ENCODE peak calls at places on chromosomes 1 and 21, in six cellular contexts. One of them, this sample, is unnamed.

GRCh38 chr1:242004751-242005495 is 6.0 kb upstream of the MAP1LC3C start:
- ATAC-seq in activated naive CD8-positive, alpha-beta T cell treated with anti-CD3 and anti-CD28 coated beads, Interleukin-2, amount 10 ng/mL, durations not matched to agents 7 days and 5 days: no peak
- ATAC-seq in stimulated activated naive CD8-positive, alpha-beta T cell treated with anti-CD3 and anti-CD28 coated beads, Interleukin-15, Interleukin-2, amounts not matched to agents 100 U/mL and 50 U/mL, for 24 hours: no peak
- ATAC-seq in sciatic nerve: peak
- ATAC-seq in aorta: no peak
- ATAC-seq in pancreas: no peak
- ATAC-seq in this sample: no peak

GRCh38 chr1:58572691-58573090 is 4.4 kb downstream of the TACSTD2 start:
- ATAC-seq in activated naive CD8-positive, alpha-beta T cell treated with anti-CD3 and anti-CD28 coated beads, Interleukin-2, amount 10 ng/mL, durations not matched to agents 7 days and 5 days: no peak
- ATAC-seq in stimulated activated naive CD8-positive, alpha-beta T cell treated with anti-CD3 and anti-CD28 coated beads, Interleukin-15, Interleukin-2, amounts not matched to agents 100 U/mL and 50 U/mL, for 24 hours: no peak
- ATAC-seq in sciatic nerve: no peak
- ATAC-seq in aorta: no peak
- ATAC-seq in pancreas: no peak
- ATAC-seq in this sample: no peak

GRCh38 chr1:200075938-200076546 is 48.5 kb downstream of the NR5A2 start:
- ATAC-seq in activated naive CD8-positive, alpha-beta T cell treated with anti-CD3 and anti-CD28 coated beads, Interleukin-2, amount 10 ng/mL, durations not matched to agents 7 days and 5 days: no peak
- ATAC-seq in stimulated activated naive CD8-positive, alpha-beta T cell treated with anti-CD3 and anti-CD28 coated beads, Interleukin-15, Interleukin-2, amounts not matched to agents 100 U/mL and 50 U/mL, for 24 hours: no peak
- ATAC-seq in sciatic nerve: peak
- ATAC-seq in aorta: no peak
- ATAC-seq in pancreas: peak
- ATAC-seq in this sample: no peak

GRCh38 chr1:186839077-186839400 is 10.3 kb downstream of the PLA2G4A start:
- ATAC-seq in activated naive CD8-positive, alpha-beta T cell treated with anti-CD3 and anti-CD28 coated beads, Interleukin-2, amount 10 ng/mL, durations not matched to agents 7 days and 5 days: no peak
- ATAC-seq in stimulated activated naive CD8-positive, alpha-beta T cell treated with anti-CD3 and anti-CD28 coated beads, Interleukin-15, Interleukin-2, amounts not matched to agents 100 U/mL and 50 U/mL, for 24 hours: no peak
- ATAC-seq in sciatic nerve: peak
- ATAC-seq in aorta: peak
- ATAC-seq in pancreas: no peak
- ATAC-seq in this sample: no peak

GRCh38 chr1:156259805-156260204 is 11.9 kb upstream of the PAQR6 start:
- ATAC-seq in activated naive CD8-positive, alpha-beta T cell treated with anti-CD3 and anti-CD28 coated beads, Interleukin-2, amount 10 ng/mL, durations not matched to agents 7 days and 5 days: no peak
- ATAC-seq in stimulated activated naive CD8-positive, alpha-beta T cell treated with anti-CD3 and anti-CD28 coated beads, Interleukin-15, Interleukin-2, amounts not matched to agents 100 U/mL and 50 U/mL, for 24 hours: no peak
- ATAC-seq in sciatic nerve: no peak
- ATAC-seq in aorta: no peak
- ATAC-seq in pancreas: no peak
- ATAC-seq in this sample: no peak

GRCh38 chr1:221636967-221637366 is 104.9 kb downstream of the DUSP10 start:
- ATAC-seq in activated naive CD8-positive, alpha-beta T cell treated with anti-CD3 and anti-CD28 coated beads, Interleukin-2, amount 10 ng/mL, durations not matched to agents 7 days and 5 days: no peak
- ATAC-seq in stimulated activated naive CD8-positive, alpha-beta T cell treated with anti-CD3 and anti-CD28 coated beads, Interleukin-15, Interleukin-2, amounts not matched to agents 100 U/mL and 50 U/mL, for 24 hours: no peak
- ATAC-seq in sciatic nerve: peak
- ATAC-seq in aorta: peak
- ATAC-seq in pancreas: no peak
- ATAC-seq in this sample: no peak

GRCh38 chr21:38409907-38410306 is 88.4 kb downstream of the ERG start:
- ATAC-seq in activated naive CD8-positive, alpha-beta T cell treated with anti-CD3 and anti-CD28 coated beads, Interleukin-2, amount 10 ng/mL, durations not matched to agents 7 days and 5 days: no peak
- ATAC-seq in stimulated activated naive CD8-positive, alpha-beta T cell treated with anti-CD3 and anti-CD28 coated beads, Interleukin-15, Interleukin-2, amounts not matched to agents 100 U/mL and 50 U/mL, for 24 hours: no peak
- ATAC-seq in sciatic nerve: no peak
- ATAC-seq in aorta: no peak
- ATAC-seq in pancreas: no peak
- ATAC-seq in this sample: no peak

GRCh38 chr1:240618946-240619345 is 7.0 kb upstream of the GREM2 start:
- ATAC-seq in activated naive CD8-positive, alpha-beta T cell treated with anti-CD3 and anti-CD28 coated beads, Interleukin-2, amount 10 ng/mL, durations not matched to agents 7 days and 5 days: no peak
- ATAC-seq in stimulated activated naive CD8-positive, alpha-beta T cell treated with anti-CD3 and anti-CD28 coated beads, Interleukin-15, Interleukin-2, amounts not matched to agents 100 U/mL and 50 U/mL, for 24 hours: no peak
- ATAC-seq in sciatic nerve: no peak
- ATAC-seq in aorta: no peak
- ATAC-seq in pancreas: no peak
- ATAC-seq in this sample: peak

GRCh38 chr1:61460230-61460629 is 264.7 kb downstream of the TM2D1 start:
- ATAC-seq in activated naive CD8-positive, alpha-beta T cell treated with anti-CD3 and anti-CD28 coated beads, Interleukin-2, amount 10 ng/mL, durations not matched to agents 7 days and 5 days: no peak
- ATAC-seq in stimulated activated naive CD8-positive, alpha-beta T cell treated with anti-CD3 and anti-CD28 coated beads, Interleukin-15, Interleukin-2, amounts not matched to agents 100 U/mL and 50 U/mL, for 24 hours: no peak
- ATAC-seq in sciatic nerve: no peak
- ATAC-seq in aorta: no peak
- ATAC-seq in pancreas: no peak
- ATAC-seq in this sample: no peak

GRCh38 chr1:43348343-43348808 is 10.4 kb upstream of the CDC20 start:
- ATAC-seq in activated naive CD8-positive, alpha-beta T cell treated with anti-CD3 and anti-CD28 coated beads, Interleukin-2, amount 10 ng/mL, durations not matched to agents 7 days and 5 days: no peak
- ATAC-seq in stimulated activated naive CD8-positive, alpha-beta T cell treated with anti-CD3 and anti-CD28 coated beads, Interleukin-15, Interleukin-2, amounts not matched to agents 100 U/mL and 50 U/mL, for 24 hours: no peak
- ATAC-seq in sciatic nerve: peak
- ATAC-seq in aorta: peak
- ATAC-seq in pancreas: peak
- ATAC-seq in this sample: no peak

GRCh38 chr1:22814176-22815042 is 103.8 kb downstream of the EPHB2 start:
- ATAC-seq in activated naive CD8-positive, alpha-beta T cell treated with anti-CD3 and anti-CD28 coated beads, Interleukin-2, amount 10 ng/mL, durations not matched to agents 7 days and 5 days: no peak
- ATAC-seq in stimulated activated naive CD8-positive, alpha-beta T cell treated with anti-CD3 and anti-CD28 coated beads, Interleukin-15, Interleukin-2, amounts not matched to agents 100 U/mL and 50 U/mL, for 24 hours: no peak
- ATAC-seq in sciatic nerve: peak
- ATAC-seq in aorta: peak
- ATAC-seq in pancreas: peak
- ATAC-seq in this sample: no peak

GRCh38 chr1:36239941-36240637 is 15.8 kb downstream of the THRAP3 start:
- ATAC-seq in activated naive CD8-positive, alpha-beta T cell treated with anti-CD3 and anti-CD28 coated beads, Interleukin-2, amount 10 ng/mL, durations not matched to agents 7 days and 5 days: no peak
- ATAC-seq in stimulated activated naive CD8-positive, alpha-beta T cell treated with anti-CD3 and anti-CD28 coated beads, Interleukin-15, Interleukin-2, amounts not matched to agents 100 U/mL and 50 U/mL, for 24 hours: no peak
- ATAC-seq in sciatic nerve: peak
- ATAC-seq in aorta: peak
- ATAC-seq in pancreas: peak
- ATAC-seq in this sample: no peak

GRCh38 chr21:37374026-37374425 is 7.5 kb downstream of the DYRK1A start:
- ATAC-seq in activated naive CD8-positive, alpha-beta T cell treated with anti-CD3 and anti-CD28 coated beads, Interleukin-2, amount 10 ng/mL, durations not matched to agents 7 days and 5 days: no peak
- ATAC-seq in stimulated activated naive CD8-positive, alpha-beta T cell treated with anti-CD3 and anti-CD28 coated beads, Interleukin-15, Interleukin-2, amounts not matched to agents 100 U/mL and 50 U/mL, for 24 hours: no peak
- ATAC-seq in sciatic nerve: no peak
- ATAC-seq in aorta: no peak
- ATAC-seq in pancreas: no peak
- ATAC-seq in this sample: no peak

GRCh38 chr1:21937372-21938121 is 437 bp upstream of the HSPG2 start:
- ATAC-seq in activated naive CD8-positive, alpha-beta T cell treated with anti-CD3 and anti-CD28 coated beads, Interleukin-2, amount 10 ng/mL, durations not matched to agents 7 days and 5 days: peak
- ATAC-seq in stimulated activated naive CD8-positive, alpha-beta T cell treated with anti-CD3 and anti-CD28 coated beads, Interleukin-15, Interleukin-2, amounts not matched to agents 100 U/mL and 50 U/mL, for 24 hours: peak
- ATAC-seq in sciatic nerve: peak
- ATAC-seq in aorta: peak
- ATAC-seq in pancreas: peak
- ATAC-seq in this sample: peak

GRCh38 chr1:178066904-178067531 is 26.9 kb upstream of the RASAL2 start:
- ATAC-seq in activated naive CD8-positive, alpha-beta T cell treated with anti-CD3 and anti-CD28 coated beads, Interleukin-2, amount 10 ng/mL, durations not matched to agents 7 days and 5 days: no peak
- ATAC-seq in stimulated activated naive CD8-positive, alpha-beta T cell treated with anti-CD3 and anti-CD28 coated beads, Interleukin-15, Interleukin-2, amounts not matched to agents 100 U/mL and 50 U/mL, for 24 hours: no peak
- ATAC-seq in sciatic nerve: no peak
- ATAC-seq in aorta: no peak
- ATAC-seq in pancreas: no peak
- ATAC-seq in this sample: no peak

GRCh38 chr1:202106340-202107284 is 16.1 kb upstream of the GPR37L1 start:
- ATAC-seq in activated naive CD8-positive, alpha-beta T cell treated with anti-CD3 and anti-CD28 coated beads, Interleukin-2, amount 10 ng/mL, durations not matched to agents 7 days and 5 days: no peak
- ATAC-seq in stimulated activated naive CD8-positive, alpha-beta T cell treated with anti-CD3 and anti-CD28 coated beads, Interleukin-15, Interleukin-2, amounts not matched to agents 100 U/mL and 50 U/mL, for 24 hours: no peak
- ATAC-seq in sciatic nerve: peak
- ATAC-seq in aorta: peak
- ATAC-seq in pancreas: peak
- ATAC-seq in this sample: no peak

GRCh38 chr1:31371560-31371959 is 1.3 kb downstream of the FABP3 start:
- ATAC-seq in activated naive CD8-positive, alpha-beta T cell treated with anti-CD3 and anti-CD28 coated beads, Interleukin-2, amount 10 ng/mL, durations not matched to agents 7 days and 5 days: no peak
- ATAC-seq in stimulated activated naive CD8-positive, alpha-beta T cell treated with anti-CD3 and anti-CD28 coated beads, Interleukin-15, Interleukin-2, amounts not matched to agents 100 U/mL and 50 U/mL, for 24 hours: no peak
- ATAC-seq in sciatic nerve: no peak
- ATAC-seq in aorta: no peak
- ATAC-seq in pancreas: no peak
- ATAC-seq in this sample: no peak

GRCh38 chr1:81424056-81424455 is 376.7 kb upstream of the ADGRL2 start:
- ATAC-seq in activated naive CD8-positive, alpha-beta T cell treated with anti-CD3 and anti-CD28 coated beads, Interleukin-2, amount 10 ng/mL, durations not matched to agents 7 days and 5 days: no peak
- ATAC-seq in stimulated activated naive CD8-positive, alpha-beta T cell treated with anti-CD3 and anti-CD28 coated beads, Interleukin-15, Interleukin-2, amounts not matched to agents 100 U/mL and 50 U/mL, for 24 hours: no peak
- ATAC-seq in sciatic nerve: no peak
- ATAC-seq in aorta: no peak
- ATAC-seq in pancreas: no peak
- ATAC-seq in this sample: no peak

GRCh38 chr1:62436039-62436465 is 797 bp upstream of the USP1 start:
- ATAC-seq in activated naive CD8-positive, alpha-beta T cell treated with anti-CD3 and anti-CD28 coated beads, Interleukin-2, amount 10 ng/mL, durations not matched to agents 7 days and 5 days: no peak
- ATAC-seq in stimulated activated naive CD8-positive, alpha-beta T cell treated with anti-CD3 and anti-CD28 coated beads, Interleukin-15, Interleukin-2, amounts not matched to agents 100 U/mL and 50 U/mL, for 24 hours: no peak
- ATAC-seq in sciatic nerve: peak
- ATAC-seq in aorta: peak
- ATAC-seq in pancreas: peak
- ATAC-seq in this sample: peak

GRCh38 chr1:226568077-226568831 is 19.7 kb downstream of the STUM start:
- ATAC-seq in activated naive CD8-positive, alpha-beta T cell treated with anti-CD3 and anti-CD28 coated beads, Interleukin-2, amount 10 ng/mL, durations not matched to agents 7 days and 5 days: no peak
- ATAC-seq in stimulated activated naive CD8-positive, alpha-beta T cell treated with anti-CD3 and anti-CD28 coated beads, Interleukin-15, Interleukin-2, amounts not matched to agents 100 U/mL and 50 U/mL, for 24 hours: no peak
- ATAC-seq in sciatic nerve: peak
- ATAC-seq in aorta: peak
- ATAC-seq in pancreas: no peak
- ATAC-seq in this sample: no peak

GRCh38 chr1:31643976-31644559 is 608 bp downstream of the PEF1 start:
- ATAC-seq in activated naive CD8-positive, alpha-beta T cell treated with anti-CD3 and anti-CD28 coated beads, Interleukin-2, amount 10 ng/mL, durations not matched to agents 7 days and 5 days: peak
- ATAC-seq in stimulated activated naive CD8-positive, alpha-beta T cell treated with anti-CD3 and anti-CD28 coated beads, Interleukin-15, Interleukin-2, amounts not matched to agents 100 U/mL and 50 U/mL, for 24 hours: peak
- ATAC-seq in sciatic nerve: no peak
- ATAC-seq in aorta: no peak
- ATAC-seq in pancreas: no peak
- ATAC-seq in this sample: peak

GRCh38 chr1:97911266-97912215 is 9.3 kb downstream of the DPYD start:
- ATAC-seq in activated naive CD8-positive, alpha-beta T cell treated with anti-CD3 and anti-CD28 coated beads, Interleukin-2, amount 10 ng/mL, durations not matched to agents 7 days and 5 days: peak
- ATAC-seq in stimulated activated naive CD8-positive, alpha-beta T cell treated with anti-CD3 and anti-CD28 coated beads, Interleukin-15, Interleukin-2, amounts not matched to agents 100 U/mL and 50 U/mL, for 24 hours: peak
- ATAC-seq in sciatic nerve: no peak
- ATAC-seq in aorta: no peak
- ATAC-seq in pancreas: no peak
- ATAC-seq in this sample: peak

GRCh38 chr1:204376919-204377799 is 17.4 kb upstream of the PLEKHA6 start:
- ATAC-seq in activated naive CD8-positive, alpha-beta T cell treated with anti-CD3 and anti-CD28 coated beads, Interleukin-2, amount 10 ng/mL, durations not matched to agents 7 days and 5 days: no peak
- ATAC-seq in stimulated activated naive CD8-positive, alpha-beta T cell treated with anti-CD3 and anti-CD28 coated beads, Interleukin-15, Interleukin-2, amounts not matched to agents 100 U/mL and 50 U/mL, for 24 hours: no peak
- ATAC-seq in sciatic nerve: peak
- ATAC-seq in aorta: peak
- ATAC-seq in pancreas: peak
- ATAC-seq in this sample: no peak

GRCh38 chr1:226691257-226691656 is 47.8 kb downstream of the ITPKB start:
- ATAC-seq in activated naive CD8-positive, alpha-beta T cell treated with anti-CD3 and anti-CD28 coated beads, Interleukin-2, amount 10 ng/mL, durations not matched to agents 7 days and 5 days: peak
- ATAC-seq in stimulated activated naive CD8-positive, alpha-beta T cell treated with anti-CD3 and anti-CD28 coated beads, Interleukin-15, Interleukin-2, amounts not matched to agents 100 U/mL and 50 U/mL, for 24 hours: peak
- ATAC-seq in sciatic nerve: no peak
- ATAC-seq in aorta: peak
- ATAC-seq in pancreas: no peak
- ATAC-seq in this sample: peak

GRCh38 chr1:94746635-94747525 is 73.3 kb upstream of the SLC44A3 start:
- ATAC-seq in activated naive CD8-positive, alpha-beta T cell treated with anti-CD3 and anti-CD28 coated beads, Interleukin-2, amount 10 ng/mL, durations not matched to agents 7 days and 5 days: no peak
- ATAC-seq in stimulated activated naive CD8-positive, alpha-beta T cell treated with anti-CD3 and anti-CD28 coated beads, Interleukin-15, Interleukin-2, amounts not matched to agents 100 U/mL and 50 U/mL, for 24 hours: no peak
- ATAC-seq in sciatic nerve: peak
- ATAC-seq in aorta: peak
- ATAC-seq in pancreas: no peak
- ATAC-seq in this sample: no peak

GRCh38 chr1:208182880-208183279 is 61.3 kb downstream of the PLXNA2 start:
- ATAC-seq in activated naive CD8-positive, alpha-beta T cell treated with anti-CD3 and anti-CD28 coated beads, Interleukin-2, amount 10 ng/mL, durations not matched to agents 7 days and 5 days: no peak
- ATAC-seq in stimulated activated naive CD8-positive, alpha-beta T cell treated with anti-CD3 and anti-CD28 coated beads, Interleukin-15, Interleukin-2, amounts not matched to agents 100 U/mL and 50 U/mL, for 24 hours: no peak
- ATAC-seq in sciatic nerve: no peak
- ATAC-seq in aorta: no peak
- ATAC-seq in pancreas: no peak
- ATAC-seq in this sample: no peak

GRCh38 chr1:168867941-168868634 is 139.1 kb upstream of the DPT start:
- ATAC-seq in activated naive CD8-positive, alpha-beta T cell treated with anti-CD3 and anti-CD28 coated beads, Interleukin-2, amount 10 ng/mL, durations not matched to agents 7 days and 5 days: peak
- ATAC-seq in stimulated activated naive CD8-positive, alpha-beta T cell treated with anti-CD3 and anti-CD28 coated beads, Interleukin-15, Interleukin-2, amounts not matched to agents 100 U/mL and 50 U/mL, for 24 hours: no peak
- ATAC-seq in sciatic nerve: no peak
- ATAC-seq in aorta: no peak
- ATAC-seq in pancreas: peak
- ATAC-seq in this sample: no peak

GRCh38 chr21:17829472-17829871 is 10.3 kb upstream of the C21orf91 start:
- ATAC-seq in activated naive CD8-positive, alpha-beta T cell treated with anti-CD3 and anti-CD28 coated beads, Interleukin-2, amount 10 ng/mL, durations not matched to agents 7 days and 5 days: no peak
- ATAC-seq in stimulated activated naive CD8-positive, alpha-beta T cell treated with anti-CD3 and anti-CD28 coated beads, Interleukin-15, Interleukin-2, amounts not matched to agents 100 U/mL and 50 U/mL, for 24 hours: no peak
- ATAC-seq in sciatic nerve: no peak
- ATAC-seq in aorta: no peak
- ATAC-seq in pancreas: no peak
- ATAC-seq in this sample: no peak

GRCh38 chr1:200883118-200883517 is 10.3 kb downstream of the GPR25 start:
- ATAC-seq in activated naive CD8-positive, alpha-beta T cell treated with anti-CD3 and anti-CD28 coated beads, Interleukin-2, amount 10 ng/mL, durations not matched to agents 7 days and 5 days: no peak
- ATAC-seq in stimulated activated naive CD8-positive, alpha-beta T cell treated with anti-CD3 and anti-CD28 coated beads, Interleukin-15, Interleukin-2, amounts not matched to agents 100 U/mL and 50 U/mL, for 24 hours: no peak
- ATAC-seq in sciatic nerve: no peak
- ATAC-seq in aorta: no peak
- ATAC-seq in pancreas: no peak
- ATAC-seq in this sample: no peak

GRCh38 chr21:44303490-44303981 is 3.7 kb downstream of the PFKL start:
- ATAC-seq in activated naive CD8-positive, alpha-beta T cell treated with anti-CD3 and anti-CD28 coated beads, Interleukin-2, amount 10 ng/mL, durations not matched to agents 7 days and 5 days: no peak
- ATAC-seq in stimulated activated naive CD8-positive, alpha-beta T cell treated with anti-CD3 and anti-CD28 coated beads, Interleukin-15, Interleukin-2, amounts not matched to agents 100 U/mL and 50 U/mL, for 24 hours: no peak
- ATAC-seq in sciatic nerve: no peak
- ATAC-seq in aorta: no peak
- ATAC-seq in pancreas: no peak
- ATAC-seq in this sample: no peak

GRCh38 chr1:228329887-228330286 is 76.7 kb downstream of the TRIM11 start:
- ATAC-seq in activated naive CD8-positive, alpha-beta T cell treated with anti-CD3 and anti-CD28 coated beads, Interleukin-2, amount 10 ng/mL, durations not matched to agents 7 days and 5 days: no peak
- ATAC-seq in stimulated activated naive CD8-positive, alpha-beta T cell treated with anti-CD3 and anti-CD28 coated beads, Interleukin-15, Interleukin-2, amounts not matched to agents 100 U/mL and 50 U/mL, for 24 hours: no peak
- ATAC-seq in sciatic nerve: no peak
- ATAC-seq in aorta: no peak
- ATAC-seq in pancreas: no peak
- ATAC-seq in this sample: no peak

GRCh38 chr21:35349378-35350080 is 300.4 kb upstream of the RUNX1 start:
- ATAC-seq in activated naive CD8-positive, alpha-beta T cell treated with anti-CD3 and anti-CD28 coated beads, Interleukin-2, amount 10 ng/mL, durations not matched to agents 7 days and 5 days: no peak
- ATAC-seq in stimulated activated naive CD8-positive, alpha-beta T cell treated with anti-CD3 and anti-CD28 coated beads, Interleukin-15, Interleukin-2, amounts not matched to agents 100 U/mL and 50 U/mL, for 24 hours: no peak
- ATAC-seq in sciatic nerve: no peak
- ATAC-seq in aorta: no peak
- ATAC-seq in pancreas: no peak
- ATAC-seq in this sample: no peak

GRCh38 chr1:180230416-180230790 is 339 bp downstream of the LHX4 start:
- ATAC-seq in activated naive CD8-positive, alpha-beta T cell treated with anti-CD3 and anti-CD28 coated beads, Interleukin-2, amount 10 ng/mL, durations not matched to agents 7 days and 5 days: peak
- ATAC-seq in stimulated activated naive CD8-positive, alpha-beta T cell treated with anti-CD3 and anti-CD28 coated beads, Interleukin-15, Interleukin-2, amounts not matched to agents 100 U/mL and 50 U/mL, for 24 hours: peak
- ATAC-seq in sciatic nerve: no peak
- ATAC-seq in aorta: no peak
- ATAC-seq in pancreas: no peak
- ATAC-seq in this sample: peak

GRCh38 chr1:5996641-5997270 is 4.5 kb upstream of the NPHP4 start:
- ATAC-seq in activated naive CD8-positive, alpha-beta T cell treated with anti-CD3 and anti-CD28 coated beads, Interleukin-2, amount 10 ng/mL, durations not matched to agents 7 days and 5 days: no peak
- ATAC-seq in stimulated activated naive CD8-positive, alpha-beta T cell treated with anti-CD3 and anti-CD28 coated beads, Interleukin-15, Interleukin-2, amounts not matched to agents 100 U/mL and 50 U/mL, for 24 hours: no peak
- ATAC-seq in sciatic nerve: no peak
- ATAC-seq in aorta: no peak
- ATAC-seq in pancreas: no peak
- ATAC-seq in this sample: no peak

GRCh38 chr1:184499626-184500025 is 112.8 kb downstream of the C1orf21 start:
- ATAC-seq in activated naive CD8-positive, alpha-beta T cell treated with anti-CD3 and anti-CD28 coated beads, Interleukin-2, amount 10 ng/mL, durations not matched to agents 7 days and 5 days: no peak
- ATAC-seq in stimulated activated naive CD8-positive, alpha-beta T cell treated with anti-CD3 and anti-CD28 coated beads, Interleukin-15, Interleukin-2, amounts not matched to agents 100 U/mL and 50 U/mL, for 24 hours: no peak
- ATAC-seq in sciatic nerve: no peak
- ATAC-seq in aorta: no peak
- ATAC-seq in pancreas: no peak
- ATAC-seq in this sample: no peak

GRCh38 chr1:59752556-59753412 is 62.0 kb upstream of the HOOK1 start:
- ATAC-seq in activated naive CD8-positive, alpha-beta T cell treated with anti-CD3 and anti-CD28 coated beads, Interleukin-2, amount 10 ng/mL, durations not matched to agents 7 days and 5 days: no peak
- ATAC-seq in stimulated activated naive CD8-positive, alpha-beta T cell treated with anti-CD3 and anti-CD28 coated beads, Interleukin-15, Interleukin-2, amounts not matched to agents 100 U/mL and 50 U/mL, for 24 hours: no peak
- ATAC-seq in sciatic nerve: peak
- ATAC-seq in aorta: no peak
- ATAC-seq in pancreas: no peak
- ATAC-seq in this sample: peak

GRCh38 chr1:184840596-184840995 is 85.9 kb upstream of the EDEM3 start:
- ATAC-seq in activated naive CD8-positive, alpha-beta T cell treated with anti-CD3 and anti-CD28 coated beads, Interleukin-2, amount 10 ng/mL, durations not matched to agents 7 days and 5 days: peak
- ATAC-seq in stimulated activated naive CD8-positive, alpha-beta T cell treated with anti-CD3 and anti-CD28 coated beads, Interleukin-15, Interleukin-2, amounts not matched to agents 100 U/mL and 50 U/mL, for 24 hours: peak
- ATAC-seq in sciatic nerve: no peak
- ATAC-seq in aorta: no peak
- ATAC-seq in pancreas: no peak
- ATAC-seq in this sample: peak

This sample was measured in activated T-helper 17 cell treated with anti-CD3 and anti-CD28 coated beads, Interleukin-2, amount 50 U/mL, for 72 hours.